ENCODE peak calls at places on chromosomes 3 and 15, in four cellular contexts. Q, W, G and Y are unnamed samples.
A peak's percentile ranks its signal among the peaks of the same experiment; 100 is the strongest.

GRCh38 chr3:23938657-23939056 is 6.4 kb upstream of the NR1D2 start:
- DNase-seq in Q (no peak), W (no peak), G (no peak), Y (no peak)

GRCh38 chr3:49076627-49077026 is 17.2 kb downstream of the QRICH1 start:
- DNase-seq in Q (no peak), W (peak; percentile 33), G (no peak), Y (no peak)

GRCh38 chr15:96200357-96200972 is 130.0 kb upstream of the NR2F2 start:
- DNase-seq in Q (no peak), W (no peak), G (no peak), Y (no peak)

GRCh38 chr3:42110631-42111030 is 19.5 kb downstream of the TRAK1 start:
- DNase-seq in Q (no peak), W (no peak), G (no peak), Y (no peak)

GRCh38 chr15:78059110-78059839 is 18.2 kb downstream of the TBC1D2B start:
- DNase-seq in Q (no peak), W (peak; percentile 63), G (no peak), Y (peak; percentile 79)

GRCh38 chr3:192917258-192917507 is 473 bp downstream of the MB21D2 start:
- DNase-seq in Q (no peak), W (no peak), G (no peak), Y (no peak)

GRCh38 chr3:187088701-187089100 is 50.6 kb downstream of the RPL39L start:
- DNase-seq in Q (no peak), W (no peak), G (no peak), Y (no peak)

GRCh38 chr3:12423918-12424634 is 60.2 kb upstream of the TSEN2 start:
- DNase-seq in Q (no peak), W (no peak), G (no peak), Y (no peak)

GRCh38 chr15:32722126-32722525 is 4.3 kb downstream of the GREM1 start:
- DNase-seq in Q (no peak), W (no peak), G (no peak), Y (no peak)

GRCh38 chr3:159763466-159764210 is 225.0 kb upstream of the IL12A start:
- DNase-seq in Q (no peak), W (peak; percentile 67), G (peak; percentile 88), Y (peak; percentile 89)

GRCh38 chr3:12350151-12350813 is 61.4 kb downstream of the PPARG start:
- DNase-seq in Q (no peak), W (no peak), G (no peak), Y (no peak)

GRCh38 chr3:72973786-72974185 is 22.8 kb upstream of the PPP4R2 start:
- DNase-seq in Q (no peak), W (peak; percentile 51), G (no peak), Y (no peak)

GRCh38 chr15:49145651-49146609 is 9.5 kb downstream of the COPS2 start:
- DNase-seq in Q (no peak), W (peak; percentile 71), G (peak; percentile 74), Y (peak; percentile 69)

GRCh38 chr3:157151151-157151550 is 8.8 kb downstream of the CCNL1 start:
- DNase-seq in Q (no peak), W (no peak), G (no peak), Y (no peak)

GRCh38 chr3:159882784-159883779 is 105.6 kb upstream of the IL12A start:
- DNase-seq in Q (no peak), W (peak; percentile 84), G (no peak), Y (no peak)

GRCh38 chr3:11240496-11240895 is 31.7 kb upstream of the ATG7 start:
- DNase-seq in Q (no peak), W (no peak), G (no peak), Y (no peak)

GRCh38 chr3:128813003-128813564 is 66.3 kb upstream of the ACAD9 start:
- DNase-seq in Q (no peak), W (no peak), G (no peak), Y (no peak)

GRCh38 chr15:70121656-70122297 is 24.1 kb upstream of the TLE3 start:
- DNase-seq in Q (no peak), W (peak; percentile 72), G (peak; percentile 75), Y (no peak)

GRCh38 chr3:356947-357346 is 160.4 kb downstream of the CHL1 start:
- DNase-seq in Q (no peak), W (no peak), G (peak; percentile 34), Y (no peak)

GRCh38 chr15:55241193-55241592 is 44.5 kb upstream of the RSL24D1 start:
- DNase-seq in Q (no peak), W (no peak), G (no peak), Y (no peak)

GRCh38 chr3:67297715-67298475 is 299.8 kb downstream of the KBTBD8 start:
- DNase-seq in Q (no peak), W (no peak), G (no peak), Y (no peak)